ENCODE peak calls at places on chromosomes 2 and 18, in five cellular contexts. O is AG08395; T is pulmonary artery endothelial cell; M is OCI-LY7; A is stimulated activated CD4-positive, alpha-beta T cell treated with anti-CD3 and anti-CD28 coated beads, Interleukin-15, amount 100 ng/mL, for 1 hour. J is an unnamed sample.

GRCh38 chr2:96859338-96859649 is 1.5 kb upstream of the ANKRD39 start:
- DNase-seq in O (no peak), T (no peak), M (no peak), A (no peak), J (no peak)

GRCh38 chr2:224630659-224631550 is 45.7 kb upstream of the CUL3 start:
- DNase-seq in O (no peak), T (no peak), M (no peak), A (no peak), J (no peak)

GRCh38 chr2:185921048-185921756 is 182.6 kb downstream of the FSIP2 start:
- DNase-seq in O (no peak), T (no peak), M (no peak), A (no peak), J (no peak)

GRCh38 chr18:7273301-7273911 is 42.5 kb downstream of the LRRC30 start:
- DNase-seq in O (peak), T (peak), M (no peak), A (no peak), J (no peak)

GRCh38 chr2:1795842-1796580 is 51.7 kb upstream of the PXDN start:
- DNase-seq in O (peak), T (no peak), M (no peak), A (no peak), J (no peak)

GRCh38 chr2:47525167-47525566 is 122.2 kb downstream of the MSH2 start:
- DNase-seq in O (no peak), T (no peak), M (no peak), A (no peak), J (no peak)

GRCh38 chr2:241858206-241859016 is at the start of gene PDCD1:
- DNase-seq in O (no peak), T (no peak), M (no peak), A (peak), J (no peak)

GRCh38 chr2:67993329-67993728 is 69.5 kb downstream of the C1D start:
- DNase-seq in O (no peak), T (no peak), M (no peak), A (no peak), J (no peak)

GRCh38 chr2:127048618-127048935 is 58.4 kb downstream of the BIN1 start:
- DNase-seq in O (no peak), T (no peak), M (no peak), A (no peak), J (no peak)

GRCh38 chr2:98280376-98281102 is 65.7 kb upstream of the CNGA3 start:
- DNase-seq in O (peak), T (no peak), M (no peak), A (no peak), J (no peak)

GRCh38 chr2:219495531-219496122 is 3.1 kb upstream of the GMPPA start:
- DNase-seq in O (peak), T (peak), M (peak), A (no peak), J (no peak)

GRCh38 chr18:62399781-62400308 is 74.7 kb downstream of the TNFRSF11A start:
- DNase-seq in O (no peak), T (no peak), M (no peak), A (no peak), J (no peak)

GRCh38 chr2:214542251-214542650 is 131.4 kb downstream of the VWC2L start:
- DNase-seq in O (no peak), T (no peak), M (no peak), A (no peak), J (no peak)

GRCh38 chr18:58128286-58129018 is 84.4 kb downstream of the NEDD4L start:
- DNase-seq in O (no peak), T (no peak), M (no peak), A (no peak), J (no peak)

GRCh38 chr18:519019-519879 is 18.7 kb upstream of the COLEC12 start:
- DNase-seq in O (peak), T (peak), M (no peak), A (no peak), J (no peak)

GRCh38 chr2:70325875-70326274 is 24.0 kb upstream of the FAM136A start:
- DNase-seq in O (no peak), T (no peak), M (no peak), A (no peak), J (no peak)

GRCh38 chr2:212892193-212892592 is 259.2 kb downstream of the IKZF2 start:
- DNase-seq in O (no peak), T (peak), M (peak), A (no peak), J (no peak)

GRCh38 chr2:19775838-19776237 is 125.9 kb downstream of the TTC32 start:
- DNase-seq in O (no peak), T (peak), M (no peak), A (no peak), J (no peak)

GRCh38 chr18:27008575-27008974 is 143.1 kb upstream of the AQP4 start:
- DNase-seq in O (no peak), T (no peak), M (no peak), A (no peak), J (no peak)

GRCh38 chr2:71550801-71551630 is 97.7 kb downstream of the DYSF start:
- DNase-seq in O (no peak), T (no peak), M (no peak), A (no peak), J (no peak)

GRCh38 chr2:174570325-174570958 is 27.2 kb downstream of the WIPF1 start:
- DNase-seq in O (no peak), T (no peak), M (no peak), A (no peak), J (no peak)

GRCh38 chr2:1480671-1481076 is 67.4 kb downstream of the TPO start:
- DNase-seq in O (no peak), T (no peak), M (no peak), A (no peak), J (no peak)

GRCh38 chr18:26215247-26215970 is 10.8 kb upstream of the TAF4B start:
- DNase-seq in O (no peak), T (no peak), M (peak), A (no peak), J (no peak)

GRCh38 chr2:205680067-205680466 is 2.2 kb upstream of the NRP2 start:
- DNase-seq in O (peak), T (no peak), M (peak), A (no peak), J (no peak)

GRCh38 chr18:73979742-73980141 is 167.9 kb downstream of the FBXO15 start:
- DNase-seq in O (no peak), T (no peak), M (no peak), A (no peak), J (no peak)

GRCh38 chr2:230921806-230922595 is 3.0 kb downstream of the GPR55 start:
- DNase-seq in O (no peak), T (no peak), M (no peak), A (no peak), J (no peak)

GRCh38 chr2:210224660-210225460 is at the start of gene ACADL:
- DNase-seq in O (peak), T (no peak), M (no peak), A (no peak), J (peak)

GRCh38 chr2:166170356-166170755 is 42.5 kb upstream of the SCN1A start:
- DNase-seq in O (no peak), T (no peak), M (no peak), A (no peak), J (no peak)

GRCh38 chr18:49751427-49752094 is 61.8 kb downstream of the ACAA2 start:
- DNase-seq in O (no peak), T (no peak), M (no peak), A (no peak), J (no peak)

GRCh38 chr2:74864728-74865722 is 31.1 kb downstream of the HK2 start:
- DNase-seq in O (peak), T (no peak), M (no peak), A (no peak), J (no peak)

GRCh38 chr18:43876286-43877082 is 599.2 kb upstream of the SYT4 start:
- DNase-seq in O (peak), T (no peak), M (no peak), A (no peak), J (no peak)

J was measured in activated CD8-positive, alpha-beta memory T cell treated with anti-CD3 and anti-CD28 coated beads for 48 hours.